ENCODE peak calls at places on chromosomes 6 and 20, in six cellular contexts. F is neuronal stem cell, A is H1, B is IMR-90, I is trophoblast cell, W is mesenchymal stem cell. O is an unnamed sample.

GRCh38 chr20:973785-974194 is 28.3 kb downstream of the RSPO4 start:
- DNase-seq in F (no peak), A (no peak), B (peak; percentile 10), I (peak; percentile 77), W (peak; percentile 32), O (peak; percentile 84)

GRCh38 chr6:28719275-28719940 is 193.7 kb downstream of the GPX5 start:
- DNase-seq in F (no peak), A (no peak), B (peak; percentile 50), I (peak; percentile 23), W (no peak), O (peak; percentile 84)

GRCh38 chr6:156597130-156597529 is 180.0 kb upstream of the ARID1B start:
- DNase-seq in F (no peak), A (no peak), B (no peak), I (no peak), W (no peak), O (no peak)

GRCh38 chr20:50039706-50040431 is 57.1 kb downstream of the SNAI1 start:
- DNase-seq in F (no peak), A (no peak), B (no peak), I (peak; percentile 94), W (no peak), O (peak; percentile 67)

GRCh38 chr20:58019850-58020625 is 208.4 kb downstream of the ANKRD60 start:
- DNase-seq in F (no peak), A (no peak), B (no peak), I (no peak), W (no peak), O (no peak)

GRCh38 chr6:88914180-88914579 is 49.2 kb downstream of the RNGTT start:
- DNase-seq in F (no peak), A (no peak), B (no peak), I (no peak), W (no peak), O (no peak)

GRCh38 chr6:137415127-137415833 is 78.9 kb downstream of the OLIG3 start:
- DNase-seq in F (peak; percentile 54), A (no peak), B (peak; percentile 53), I (peak; percentile 79), W (peak; percentile 77), O (peak; percentile 93)

GRCh38 chr20:21546355-21546754 is 32.5 kb upstream of the NKX2-2 start:
- DNase-seq in F (no peak), A (no peak), B (no peak), I (no peak), W (no peak), O (no peak)

GRCh38 chr20:33814238-33814712 is 3.1 kb downstream of the CHMP4B start:
- DNase-seq in F (no peak), A (no peak), B (peak; percentile 18), I (no peak), W (no peak), O (no peak)

GRCh38 chr6:145044606-145045275 is 690.6 kb downstream of the EPM2A start:
- DNase-seq in F (no peak), A (no peak), B (peak; percentile 87), I (no peak), W (peak; percentile 68), O (no peak)

GRCh38 chr6:75204222-75204958 is 1.5 kb downstream of the COL12A1 start:
- DNase-seq in F (peak; percentile 61), A (no peak), B (peak; percentile 96), I (peak; percentile 87), W (peak; percentile 95), O (peak; percentile 85)

GRCh38 chr20:59560588-59561227 is 43.6 kb upstream of the PHACTR3 start:
- DNase-seq in F (no peak), A (no peak), B (peak; percentile 11), I (peak; percentile 42), W (no peak), O (peak; percentile 52)

GRCh38 chr6:170021579-170021978 is 269.3 kb downstream of the DLL1 start:
- DNase-seq in F (no peak), A (no peak), B (no peak), I (no peak), W (no peak), O (no peak)

GRCh38 chr6:42901538-42901957 is 14.3 kb upstream of the PTCRA start:
- DNase-seq in F (peak; percentile 83), A (no peak), B (peak; percentile 80), I (peak; percentile 98), W (peak; percentile 87), O (peak; percentile 89)

GRCh38 chr6:35498407-35499045 is 1.6 kb upstream of the TEAD3 start:
- DNase-seq in F (no peak), A (no peak), B (no peak), I (peak; percentile 36), W (no peak), O (peak; percentile 63)

GRCh38 chr20:51517839-51518238 is 24.7 kb downstream of the NFATC2 start:
- DNase-seq in F (no peak), A (no peak), B (no peak), I (no peak), W (no peak), O (no peak)

GRCh38 chr6:30983439-30983838 is at the start of gene MUC21:
- DNase-seq in F (no peak), A (no peak), B (no peak), I (no peak), W (no peak), O (no peak)

DNA sequence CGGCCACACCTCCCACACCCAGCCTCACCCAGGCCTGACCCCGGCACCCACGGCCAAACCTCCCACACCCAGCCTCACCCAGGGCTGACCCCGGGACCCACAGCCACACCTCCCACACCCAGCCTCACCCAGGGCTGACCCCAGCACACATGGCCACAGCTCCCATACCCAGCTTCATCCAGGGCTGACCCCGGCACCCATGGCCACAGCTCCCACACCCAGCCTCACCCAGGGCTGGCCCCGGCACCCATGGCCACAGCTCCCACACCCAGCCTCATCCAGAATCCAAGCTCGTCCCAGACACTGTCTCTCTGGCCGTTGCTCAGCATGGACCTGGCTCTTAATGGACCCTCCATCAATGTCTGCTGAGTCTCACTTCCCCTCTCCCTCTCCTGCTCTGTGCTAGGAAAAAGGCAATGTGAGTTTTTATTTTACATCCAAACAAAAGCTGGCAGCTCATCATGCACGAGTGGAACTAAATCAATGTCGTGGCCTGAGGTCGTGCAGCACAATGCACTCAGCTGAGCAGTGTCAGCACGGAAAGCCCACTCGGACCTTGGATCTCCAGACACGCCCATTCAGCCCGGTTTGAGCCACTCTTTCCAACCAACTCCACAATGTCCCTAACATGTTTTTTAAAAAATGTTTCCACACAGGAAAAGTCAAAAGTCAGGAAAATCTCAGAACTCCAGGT is 36.0 kb downstream of the NINL start:
- DNase-seq in F (no peak), A (no peak), B (no peak), I (no peak), W (no peak), O (no peak)
- H2AK5ac ChIP-seq in F (peak overlapping the region; percentile 34), A (no peak overlapping the region), B (peak overlapping the region; percentile 78), I (peak overlapping the region; percentile 3), W (peak overlapping the region; percentile 8), O (peak overlapping the region; percentile 65)

DNA sequence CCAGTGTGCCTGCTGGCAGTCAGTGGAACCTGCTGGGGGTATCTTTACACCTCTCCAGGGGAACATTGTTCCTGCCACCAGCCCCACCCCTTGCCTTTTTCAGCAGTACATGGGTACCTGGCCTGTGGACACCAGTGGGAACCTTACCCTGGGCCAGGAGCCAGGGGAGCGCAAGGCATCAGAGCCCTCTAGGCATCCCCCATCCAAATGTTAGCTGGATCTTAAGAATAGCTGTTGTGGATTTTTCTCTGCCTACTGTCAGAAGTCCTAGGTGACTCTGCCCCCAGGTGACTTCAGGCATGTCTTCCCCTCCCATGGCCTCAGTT is 38.8 kb upstream of the ID1 start:
- DNase-seq in F (no peak), A (no peak), B (no peak), I (no peak), W (no peak), O (no peak)
- H3K36me3 ChIP-seq in F (peaks cover 39% of the 10 kb centered on the region), A (peaks cover 47% of the 10 kb centered on the region), B (peaks cover 41% of the 10 kb centered on the region), I (peaks cover 79% of the 10 kb centered on the region), W (peaks cover 83% of the 10 kb centered on the region), O (peaks cover 11% of the 10 kb centered on the region)

GRCh38 chr20:39897781-39898466 is 791.1 kb downstream of the MAFB start:
- DNase-seq in F (no peak), A (no peak), B (no peak), I (no peak), W (peak; percentile 66), O (no peak)
- H2AK5ac ChIP-seq in F (no peak overlapping the region), A (no peak overlapping the region), B (no peak overlapping the region), I (no peak overlapping the region), W (no peak overlapping the region), O (no peak overlapping the region)

GRCh38 chr6:148545901-148546300 is 200.9 kb upstream of the UST start:
- DNase-seq in F (no peak), A (no peak), B (no peak), I (no peak), W (no peak), O (no peak)

GRCh38 chr6:148548065-148548748 is 198.6 kb upstream of the UST start:
- DNase-seq in F (no peak), A (no peak), B (peak; percentile 53), I (no peak), W (no peak), O (no peak)

GRCh38 chr6:148548749-148549140 is 198.1 kb upstream of the UST start:
- DNase-seq in F (no peak), A (no peak), B (no peak), I (no peak), W (no peak), O (no peak)

GRCh38 chr6:148544421-148544820 is 201.8 kb downstream of the SASH1 start:
- DNase-seq in F (no peak), A (no peak), B (no peak), I (no peak), W (no peak), O (no peak)

GRCh38 chr6:148547110-148547509 is 199.7 kb upstream of the UST start:
- DNase-seq in F (no peak), A (no peak), B (no peak), I (no peak), W (no peak), O (no peak)
- H3K36me3 ChIP-seq in F (peaks cover 21% of the 10 kb centered on the region), A (peaks cover 5% of the 10 kb centered on the region), B (peaks cover 46% of the 10 kb centered on the region), I (peaks cover 33% of the 10 kb centered on the region), W (peaks cover 29% of the 10 kb centered on the region), O (peaks cover 2% of the 10 kb centered on the region)

GRCh38 chr6:160363016-160363996 is 15.1 kb downstream of the SLC22A3 start:
- DNase-seq in F (no peak), A (no peak), B (no peak), I (no peak), W (no peak), O (no peak)
- H2AK5ac ChIP-seq in F (peak overlapping the region; percentile 81), A (no peak overlapping the region), B (no peak overlapping the region), I (no peak overlapping the region), W (no peak overlapping the region), O (no peak overlapping the region)

DNA sequence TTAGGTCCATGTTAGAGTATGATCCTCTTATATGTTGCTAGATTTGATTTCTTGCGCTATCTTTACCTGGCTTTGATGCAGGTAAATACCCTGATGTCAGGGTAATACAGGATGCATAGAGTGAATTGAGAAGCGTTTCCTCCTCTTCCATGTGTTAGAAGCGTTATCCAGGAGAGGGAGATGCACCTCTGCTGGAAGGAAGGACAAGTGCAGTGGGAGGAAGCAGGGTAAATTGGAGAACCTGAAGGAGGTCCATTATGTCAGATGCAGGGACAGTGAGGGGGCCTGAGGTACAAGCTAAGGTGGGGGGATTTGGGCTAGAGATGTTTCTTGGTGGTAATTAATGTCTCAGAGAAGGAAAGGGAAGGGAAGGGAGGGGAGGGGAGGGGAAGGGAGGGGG is 7.7 kb downstream of the SHLD1 start:
- DNase-seq in F (no peak), A (no peak), B (no peak), I (no peak), W (no peak), O (peak; percentile 36)
- H3K36me3 ChIP-seq in F (no peaks in the 10 kb centered on the region), A (no peaks in the 10 kb centered on the region), B (peaks cover 4% of the 10 kb centered on the region), I (no peaks in the 10 kb centered on the region), W (peaks cover 3% of the 10 kb centered on the region), O (no peaks in the 10 kb centered on the region)

O was measured in mesendoderm.